ENCODE peak calls at places on chromosomes 3 and 15, in five cellular contexts. G is NT2/D1; M is CD4-positive, alpha-beta T cell; H is dermis blood vessel endothelial cell; R is hypothalamus. L is an unnamed sample.

GRCh38 chr3:134630506-134630905 is 20.3 kb downstream of the KY start:
- DNase-seq in M (no peak), G (no peak), R (no peak), H (peak), L (no peak)

GRCh38 chr15:63501256-63502089 is 2.9 kb upstream of the USP3 start:
- DNase-seq in R (no peak), G (no peak), M (no peak), H (peak), L (peak)

GRCh38 chr3:146929696-146930095 is 324.6 kb upstream of the PLSCR5 start:
- DNase-seq in H (no peak), M (no peak), R (no peak), G (no peak), L (no peak)

GRCh38 chr15:89820651-89821611 is 6.3 kb upstream of the ANPEP start:
- DNase-seq in R (no peak), M (no peak), G (no peak), H (peak), L (no peak)

GRCh38 chr3:195441971-195442572 is 748 bp downstream of the ACAP2 start:
- DNase-seq in M (peak), H (peak), G (no peak), R (peak), L (no peak)

GRCh38 chr3:69204315-69204957 is 82.0 kb upstream of the LMOD3 start:
- DNase-seq in H (peak), M (no peak), R (no peak), G (no peak), L (no peak)

GRCh38 chr15:86021281-86022264 is 58.1 kb upstream of the AGBL1 start:
- DNase-seq in M (no peak), R (no peak), G (no peak), H (no peak), L (no peak)

GRCh38 chr3:197253243-197253947 is 45.0 kb downstream of the DLG1 start:
- DNase-seq in R (no peak), H (no peak), G (no peak), M (no peak), L (no peak)

GRCh38 chr3:101464235-101464634 is 48.8 kb downstream of the SENP7 start:
- DNase-seq in H (no peak), G (no peak), M (no peak), R (no peak), L (no peak)

GRCh38 chr3:8967553-8967952 is 4.3 kb upstream of the RAD18 start:
- DNase-seq in R (no peak), M (no peak), G (no peak), H (no peak), L (no peak)

GRCh38 chr3:96760956-96761355 is 53.4 kb upstream of the EPHA6 start:
- DNase-seq in M (no peak), R (no peak), H (no peak), G (no peak), L (no peak)

GRCh38 chr15:82530606-82531379 is 9.5 kb downstream of the RPS17 start:
- DNase-seq in G (peak), H (peak), R (no peak), M (peak), L (no peak)

GRCh38 chr3:128344046-128344368 is 122.7 kb downstream of the DNAJB8 start:
- DNase-seq in M (no peak), G (no peak), H (no peak), R (no peak), L (no peak)

GRCh38 chr3:37974121-37974927 is 16.3 kb upstream of the VILL start:
- DNase-seq in G (peak), R (peak), H (peak), M (peak), L (no peak)

GRCh38 chr3:52093751-52094525 is 37.6 kb upstream of the DUSP7 start:
- DNase-seq in G (no peak), R (no peak), H (peak), M (no peak), L (no peak)

GRCh38 chr15:54312528-54312927 is 334.3 kb downstream of the UNC13C start:
- DNase-seq in G (peak), R (no peak), M (no peak), H (no peak), L (no peak)

GRCh38 chr15:85708402-85708932 is 86.3 kb downstream of the KLHL25 start:
- DNase-seq in M (no peak), H (no peak), G (no peak), R (no peak), L (no peak)

GRCh38 chr3:37996785-37997301 is 6.3 kb downstream of the VILL start:
- DNase-seq in G (peak), H (peak), M (peak), R (no peak), L (peak)

GRCh38 chr3:11563749-11564148 is 80.0 kb downstream of the VGLL4 start:
- DNase-seq in H (no peak), G (no peak), M (no peak), R (no peak), L (no peak)

GRCh38 chr3:4828279-4829030 is 150.8 kb upstream of the BHLHE40 start:
- DNase-seq in R (peak), M (no peak), H (no peak), G (no peak), L (no peak)

GRCh38 chr3:98272126-98272525 is 8.1 kb downstream of the OR5H6 start:
- DNase-seq in H (no peak), R (no peak), M (no peak), G (no peak), L (no peak)

GRCh38 chr15:89888214-89888804 is 5.5 kb downstream of the AP3S2 start:
- DNase-seq in G (no peak), H (peak), R (no peak), M (no peak), L (no peak)

GRCh38 chr15:96207377-96208006 is 123.0 kb upstream of the NR2F2 start:
- DNase-seq in R (no peak), M (no peak), H (no peak), G (no peak), L (no peak)

GRCh38 chr3:170149016-170149415 is 32.5 kb downstream of the PHC3 start:
- DNase-seq in M (no peak), H (no peak), G (no peak), R (no peak), L (no peak)

GRCh38 chr3:190194506-190194905 is 73.8 kb upstream of the P3H2 start:
- DNase-seq in H (no peak), M (no peak), R (no peak), G (no peak), L (no peak)

GRCh38 chr15:77063249-77063648 is 7.7 kb downstream of the TSPAN3 start:
- DNase-seq in M (no peak), H (no peak), R (no peak), G (no peak), L (no peak)

GRCh38 chr3:88713233-88713691 is 394.2 kb upstream of the EPHA3 start:
- DNase-seq in G (no peak), H (no peak), R (no peak), M (no peak), L (no peak)

GRCh38 chr3:173753593-173753992 is 356.0 kb downstream of the NLGN1 start:
- DNase-seq in H (no peak), G (no peak), R (no peak), M (no peak), L (no peak)

GRCh38 chr3:50862221-50862620 is 187.5 kb downstream of the DOCK3 start:
- DNase-seq in H (no peak), R (no peak), M (no peak), G (no peak), L (no peak)

GRCh38 chr3:64594129-64594528 is 93.7 kb downstream of the ADAMTS9 start:
- DNase-seq in H (no peak), R (no peak), M (no peak), G (no peak), L (no peak)

L was measured in omental fat pad.